ENCODE peak calls at places on chromosomes 13 and 19, in ten cellular contexts. One of them, this sample, is unnamed.
A peak's percentile ranks its signal among the peaks of the same experiment; 100 is the strongest.

GRCh38 chr13:35747594-35747993 is 271.1 kb upstream of the MAB21L1 start:
- DNase-seq in fibroblast of lung: no peak
- DNase-seq in GM04504: no peak
- DNase-seq in posterior cingulate gyrus: no peak
- DNase-seq in GM06990: no peak
- DNase-seq in globus pallidus: no peak
- DNase-seq in endothelial cell of umbilical vein: no peak
- DNase-seq in astrocyte: no peak
- DNase-seq in COR-L47: no peak
- DNase-seq in head of caudate nucleus: no peak
- DNase-seq in this sample: no peak

GRCh38 chr19:38266981-38267597 is 2.7 kb downstream of the SPINT2 start:
- DNase-seq in GM04504: no peak
- DNase-seq in astrocyte: peak; percentile 68
- DNase-seq in head of caudate nucleus: no peak
- DNase-seq in fibroblast of lung: peak; percentile 42
- DNase-seq in GM06990: no peak
- DNase-seq in endothelial cell of umbilical vein: peak; percentile 55
- DNase-seq in COR-L47: no peak
- DNase-seq in posterior cingulate gyrus: no peak
- DNase-seq in globus pallidus: no peak
- DNase-seq in this sample: no peak

GRCh38 chr13:98528663-98529064 is 48.2 kb downstream of the STK24 start:
- DNase-seq in GM04504: no peak
- DNase-seq in COR-L47: no peak
- DNase-seq in posterior cingulate gyrus: no peak
- DNase-seq in head of caudate nucleus: no peak
- DNase-seq in endothelial cell of umbilical vein: peak; percentile 26
- DNase-seq in globus pallidus: no peak
- DNase-seq in astrocyte: peak; percentile 46
- DNase-seq in fibroblast of lung: peak; percentile 43
- DNase-seq in GM06990: no peak
- DNase-seq in this sample: no peak

GRCh38 chr19:38682195-38682867 is 34.9 kb downstream of the ACTN4 start:
- DNase-seq in astrocyte: no peak
- DNase-seq in fibroblast of lung: no peak
- DNase-seq in endothelial cell of umbilical vein: no peak
- DNase-seq in globus pallidus: no peak
- DNase-seq in GM06990: no peak
- DNase-seq in head of caudate nucleus: no peak
- DNase-seq in GM04504: no peak
- DNase-seq in posterior cingulate gyrus: no peak
- DNase-seq in COR-L47: no peak
- DNase-seq in this sample: no peak

GRCh38 chr13:75258159-75258782 is 223.7 kb downstream of the TBC1D4 start:
- DNase-seq in endothelial cell of umbilical vein: peak; percentile 65
- DNase-seq in COR-L47: peak; percentile 38
- DNase-seq in astrocyte: peak; percentile 30
- DNase-seq in GM06990: no peak
- DNase-seq in fibroblast of lung: peak; percentile 68
- DNase-seq in globus pallidus: peak; percentile 11
- DNase-seq in posterior cingulate gyrus: no peak
- DNase-seq in head of caudate nucleus: no peak
- DNase-seq in GM04504: peak; percentile 32
- DNase-seq in this sample: no peak

GRCh38 chr19:51830263-51830662 is 35.3 kb downstream of the FPR3 start:
- DNase-seq in COR-L47: no peak
- DNase-seq in GM04504: no peak
- DNase-seq in fibroblast of lung: no peak
- DNase-seq in astrocyte: no peak
- DNase-seq in head of caudate nucleus: no peak
- DNase-seq in endothelial cell of umbilical vein: no peak
- DNase-seq in GM06990: no peak
- DNase-seq in posterior cingulate gyrus: no peak
- DNase-seq in globus pallidus: no peak
- DNase-seq in this sample: no peak

GRCh38 chr19:20278342-20278741 is 111.3 kb downstream of the ZNF486 start:
- DNase-seq in globus pallidus: no peak
- DNase-seq in posterior cingulate gyrus: no peak
- DNase-seq in fibroblast of lung: no peak
- DNase-seq in head of caudate nucleus: peak; percentile 38
- DNase-seq in endothelial cell of umbilical vein: no peak
- DNase-seq in GM04504: no peak
- DNase-seq in astrocyte: peak; percentile 4
- DNase-seq in COR-L47: no peak
- DNase-seq in GM06990: no peak
- DNase-seq in this sample: no peak

GRCh38 chr13:33968520-33969507 is 150.9 kb downstream of the RFC3 start:
- DNase-seq in astrocyte: no peak
- DNase-seq in posterior cingulate gyrus: no peak
- DNase-seq in globus pallidus: no peak
- DNase-seq in fibroblast of lung: no peak
- DNase-seq in COR-L47: no peak
- DNase-seq in endothelial cell of umbilical vein: no peak
- DNase-seq in GM06990: no peak
- DNase-seq in GM04504: no peak
- DNase-seq in head of caudate nucleus: no peak
- DNase-seq in this sample: no peak

GRCh38 chr13:111245781-111246384 is 74.6 kb upstream of the TEX29 start:
- DNase-seq in astrocyte: peak; percentile 72
- DNase-seq in head of caudate nucleus: no peak
- DNase-seq in COR-L47: no peak
- DNase-seq in globus pallidus: no peak
- DNase-seq in GM04504: peak; percentile 34
- DNase-seq in fibroblast of lung: peak; percentile 95
- DNase-seq in posterior cingulate gyrus: no peak
- DNase-seq in endothelial cell of umbilical vein: no peak
- DNase-seq in GM06990: no peak
- DNase-seq in this sample: no peak

GRCh38 chr13:114328595-114328994 is 14.3 kb downstream of the CHAMP1 start:
- DNase-seq in globus pallidus: no peak
- DNase-seq in astrocyte: no peak
- DNase-seq in fibroblast of lung: no peak
- DNase-seq in GM06990: no peak
- DNase-seq in head of caudate nucleus: no peak
- DNase-seq in endothelial cell of umbilical vein: no peak
- DNase-seq in COR-L47: no peak
- DNase-seq in posterior cingulate gyrus: no peak
- DNase-seq in GM04504: no peak
- DNase-seq in this sample: no peak

This sample was measured in AG04449.